ENCODE peak calls at places on chromosomes 11 and 22, in four cellular contexts. Z, S, U and D are unnamed samples.

GRCh38 chr22:46791201-46791731 is 28.8 kb downstream of the TBC1D22A start:
- DNase-seq in Z (no peak), S (no peak), U (no peak), D (peak; percentile 11)

GRCh38 chr22:29171721-29172120 is 34.0 kb upstream of the EMID1 start:
- DNase-seq in Z (no peak), S (no peak), U (no peak), D (no peak)

GRCh38 chr11:119860561-119861094 is 131.6 kb upstream of the NECTIN1 start:
- DNase-seq in Z (no peak), S (no peak), U (no peak), D (no peak)

GRCh38 chr11:134634897-134635831 is 223.1 kb upstream of the B3GAT1 start:
- DNase-seq in Z (no peak), S (no peak), U (no peak), D (no peak)

GRCh38 chr11:6941970-6942369 is 15.7 kb downstream of the ZNF215 start:
- DNase-seq in Z (no peak), S (no peak), U (no peak), D (no peak)

GRCh38 chr11:129386795-129387390 is 11.2 kb downstream of the BARX2 start:
- DNase-seq in Z (no peak), S (no peak), U (no peak), D (no peak)

GRCh38 chr22:42528591-42529307 is 9.2 kb upstream of the RRP7A start:
- DNase-seq in Z (no peak), S (no peak), U (no peak), D (no peak)

GRCh38 chr11:85776951-85777602 is 33.9 kb downstream of the SYTL2 start:
- DNase-seq in Z (no peak), S (peak; percentile 13), U (no peak), D (no peak)

DNA sequence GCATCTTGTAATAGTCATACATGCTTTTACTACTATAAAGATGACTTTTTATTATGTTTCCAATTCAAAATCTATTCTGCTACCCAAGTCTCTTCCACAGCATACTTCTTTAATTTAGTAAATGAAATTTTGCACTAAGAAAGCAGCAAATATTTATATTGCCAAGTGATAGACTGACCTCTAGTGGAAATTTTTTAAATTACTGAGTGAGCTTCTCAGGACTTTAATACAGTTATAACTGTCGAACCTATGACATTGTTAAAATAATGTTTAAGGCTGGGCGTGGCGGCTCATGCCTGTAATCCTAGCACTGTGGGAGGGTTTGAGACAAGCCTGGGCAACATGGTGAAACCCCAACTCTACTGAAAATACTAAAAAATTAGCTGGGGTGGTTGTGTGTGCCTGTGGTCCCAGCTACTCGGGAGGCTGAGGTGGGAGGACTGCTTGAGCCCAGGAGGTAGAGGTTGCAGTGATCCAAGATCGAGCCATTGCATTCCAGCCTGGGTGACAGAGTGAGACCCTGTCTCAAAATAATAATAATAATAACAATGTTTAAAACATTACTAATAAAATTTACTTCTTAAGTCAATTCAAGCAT is 27.3 kb downstream of the STK33 start:
- DNase-seq in Z (peak; percentile 32), S (peak; percentile 23), U (no peak), D (peak; percentile 6)
- TF ChIP-seq BRCA1 in Z (no peak), S (no peak), U (no peak), D (no peak)

DNA sequence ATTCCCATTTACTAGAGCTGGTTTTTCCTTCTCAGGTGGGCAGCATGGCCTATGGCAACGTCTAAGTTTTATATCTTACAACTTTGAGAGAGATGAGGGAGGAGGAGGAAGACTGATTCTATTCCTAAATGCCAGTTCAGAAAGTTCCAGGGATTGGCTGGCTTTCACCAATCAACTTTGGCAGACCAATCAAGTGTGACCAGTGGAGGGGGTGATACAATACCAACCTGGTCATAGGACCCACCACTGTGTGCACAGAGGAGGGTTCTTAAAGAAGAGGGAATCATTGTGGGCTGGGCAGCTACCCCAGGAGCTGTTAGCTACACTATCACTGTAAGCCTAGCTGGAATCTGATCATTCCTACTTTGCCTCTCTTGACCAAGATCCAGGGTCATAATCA is 8.1 kb downstream of the DIXDC1 start:
- DNase-seq in Z (no peak), S (no peak), U (no peak), D (no peak)
- TF ChIP-seq RAD21 in Z (no peak), S (no peak), U (no peak), D (no peak)

DNA sequence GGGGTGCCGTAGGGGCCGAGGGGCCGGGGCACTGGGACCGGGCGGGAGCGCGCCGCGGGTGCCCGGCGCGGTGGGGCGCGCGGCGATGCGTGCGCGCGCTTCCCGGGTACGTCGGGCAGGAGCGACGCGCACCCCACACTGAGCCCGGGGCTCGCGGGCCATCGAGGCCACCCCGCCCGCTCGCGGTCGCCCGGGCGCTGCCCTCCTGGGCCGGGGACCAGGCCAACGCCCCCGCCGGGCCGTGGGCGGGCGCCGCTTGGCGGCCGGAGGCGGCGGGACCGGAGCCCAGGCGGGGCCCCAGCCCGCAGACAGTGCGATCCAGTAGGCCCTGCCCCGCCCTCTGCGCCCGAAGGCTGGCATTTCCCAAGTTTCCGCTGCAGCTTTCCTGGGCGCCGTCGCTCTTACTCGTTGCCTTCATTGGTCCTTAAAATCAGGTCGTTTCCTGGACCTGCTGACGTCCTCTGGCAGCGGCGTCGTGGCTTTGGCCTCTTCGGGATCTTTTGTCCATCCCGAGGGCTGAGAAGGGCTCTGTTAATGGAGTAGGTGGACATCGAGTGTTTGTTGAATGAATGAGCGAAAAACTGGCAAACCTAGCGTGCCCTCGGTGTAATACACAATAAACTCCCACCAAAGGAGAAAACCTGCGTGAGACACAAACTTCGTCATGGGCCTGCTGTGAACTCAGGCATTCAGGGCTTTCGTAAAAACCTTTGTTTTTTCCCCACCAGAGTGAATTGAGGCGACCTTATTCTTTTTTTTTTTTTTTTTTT is 638 bp downstream of the PARVA start:
- DNase-seq in Z (no peak), S (peak; percentile 62), U (peak; percentile 69), D (peak; percentile 24)
- TF ChIP-seq BRCA1 in Z (no peak), S (no peak), U (no peak), D (no peak)

DNA sequence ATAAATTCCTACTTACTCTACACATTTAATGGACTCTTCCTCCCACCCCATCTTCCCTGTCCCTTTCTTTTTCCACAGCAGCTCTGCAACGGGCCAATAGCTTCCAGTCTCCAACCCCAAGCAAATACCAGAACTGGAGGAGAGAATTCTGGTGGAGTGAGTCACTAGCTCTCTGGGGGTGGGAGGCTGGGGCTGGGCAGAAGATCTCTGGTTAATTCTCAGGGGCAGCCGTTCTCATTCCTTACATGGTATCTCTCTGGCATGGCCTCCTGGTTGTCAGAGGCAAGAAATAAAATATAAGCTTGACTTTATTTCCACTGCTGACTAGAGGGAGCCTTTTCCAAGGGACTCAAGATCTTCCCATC is 90.4 kb upstream of the PARVA start:
- DNase-seq in Z (no peak), S (peak; percentile 36), U (no peak), D (no peak)
- TF ChIP-seq RAD21 in Z (no peak), S (no peak), U (no peak), D (no peak)

GRCh38 chr22:38567531-38568245 is 2.3 kb downstream of the DMC1 start:
- DNase-seq in Z (no peak), S (no peak), U (no peak), D (no peak)
- TF ChIP-seq BRCA1 in Z (no peak), S (no peak), U (no peak), D (no peak)

DNA sequence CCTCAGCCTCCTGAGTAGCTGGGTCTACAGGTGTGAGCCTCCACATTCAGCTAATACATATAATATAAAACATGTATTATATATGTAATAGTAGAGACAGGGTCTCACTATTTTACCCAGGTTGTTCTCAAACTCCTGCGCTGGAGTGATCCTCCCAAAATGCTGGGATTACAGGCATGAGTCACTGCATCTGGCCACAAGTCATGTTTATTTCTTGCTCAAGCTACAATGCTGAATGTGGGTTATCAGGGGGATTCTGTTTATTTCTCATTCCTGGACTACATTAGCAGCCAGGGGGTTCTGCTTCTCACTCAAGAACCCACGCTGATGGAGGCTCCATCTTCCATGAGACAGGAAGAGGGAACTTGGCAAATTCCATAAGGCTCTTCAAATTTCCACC is 24.8 kb downstream of the FOLR3 start:
- DNase-seq in Z (no peak), S (no peak), U (no peak), D (no peak)
- TF ChIP-seq RAD21 in Z (no peak), S (no peak), U (no peak), D (no peak)

GRCh38 chr11:79332017-79332416 is 108.8 kb downstream of the TENM4 start:
- DNase-seq in Z (no peak), S (no peak), U (no peak), D (no peak)

GRCh38 chr11:79328402-79328801 is 112.4 kb downstream of the TENM4 start:
- DNase-seq in Z (no peak), S (no peak), U (no peak), D (no peak)

GRCh38 chr11:79329561-79329960 is 111.3 kb downstream of the TENM4 start:
- DNase-seq in Z (no peak), S (no peak), U (no peak), D (no peak)

GRCh38 chr11:79333381-79333780 is 107.4 kb downstream of the TENM4 start:
- DNase-seq in Z (no peak), S (no peak), U (no peak), D (no peak)

GRCh38 chr11:79331251-79331901 is 109.5 kb downstream of the TENM4 start:
- DNase-seq in Z (no peak), S (no peak), U (no peak), D (no peak)
- TF ChIP-seq BRCA1 in Z (no peak), S (no peak), U (no peak), D (no peak)

DNA sequence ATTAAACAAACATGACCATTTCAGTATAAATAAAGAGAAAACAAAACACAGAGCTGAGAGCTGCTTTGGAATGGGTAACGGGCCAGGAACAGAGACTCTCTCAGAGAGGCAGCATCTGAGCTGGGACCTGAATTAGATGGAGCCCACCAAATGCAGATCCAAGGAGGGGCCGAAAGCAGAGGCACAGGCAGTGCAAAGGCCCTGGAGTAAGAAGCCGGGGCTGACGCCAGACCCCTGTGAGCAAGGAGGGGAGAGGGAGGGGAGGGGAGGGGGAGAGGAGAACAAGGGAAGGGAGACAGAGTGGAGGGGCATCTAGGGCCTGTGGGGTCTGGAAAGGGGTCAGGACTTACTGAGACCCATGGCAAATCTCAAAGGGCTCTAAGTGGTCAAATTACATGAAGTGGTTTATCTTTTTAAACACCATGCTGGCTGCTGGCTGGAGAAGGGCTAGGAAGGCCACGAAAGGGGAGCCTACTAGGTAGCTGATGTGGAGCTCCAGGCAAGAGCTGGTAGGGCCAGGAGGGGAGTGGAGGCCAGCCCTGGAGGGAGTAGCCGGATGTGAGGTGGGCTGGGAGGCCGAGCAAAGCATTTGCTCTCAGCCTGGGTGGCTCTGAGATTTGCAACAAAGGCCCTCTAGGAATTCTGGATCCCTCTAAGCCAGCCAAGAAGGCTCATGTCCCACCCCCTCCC is 3.2 kb downstream of the OSBPL5 start:
- DNase-seq in Z (no peak), S (no peak), U (no peak), D (no peak)
- TF ChIP-seq RAD21 in Z (no peak), S (no peak), U (no peak), D (no peak)

GRCh38 chr11:27705873-27706820 is 5.9 kb upstream of the BDNF start:
- DNase-seq in Z (no peak), S (peak; percentile 20), U (no peak), D (peak; percentile 62)
- TF ChIP-seq BRCA1 in Z (no peak), S (no peak), U (no peak), D (no peak)